ENCODE peak calls at places on chromosomes 13 and 19, in nine cellular contexts. G, C, H, B, F, W, M, T and P are unnamed samples.

GRCh38 chr19:18846862-18847515 is 15.2 kb downstream of the UPF1 start:
- DNase-seq in M (peak), C (peak), T (peak), H (peak), F (peak), G (peak), W (peak), B (peak), P (peak)

GRCh38 chr13:107266657-107267056 is 698.7 kb upstream of the ARGLU1 start:
- DNase-seq in B (no peak), C (no peak), M (no peak), T (no peak), G (no peak), H (no peak), F (no peak), W (no peak), P (peak)

GRCh38 chr19:48636859-48637448 is at the start of gene DBP:
- DNase-seq in H (no peak), C (no peak), G (no peak), T (peak), W (no peak), F (peak), B (no peak), M (peak), P (no peak)

GRCh38 chr13:106373304-106373988 is 162.0 kb downstream of the EFNB2 start:
- DNase-seq in T (no peak), C (no peak), F (no peak), H (no peak), G (no peak), B (no peak), M (no peak), W (no peak), P (no peak)

GRCh38 chr13:40585911-40586471 is 80.5 kb downstream of the FOXO1 start:
- DNase-seq in H (no peak), F (no peak), W (no peak), G (peak), M (no peak), B (no peak), C (no peak), T (no peak), P (no peak)

GRCh38 chr19:30674656-30675055 is 302.5 kb downstream of the ZNF536 start:
- DNase-seq in B (no peak), F (peak), C (no peak), H (no peak), M (no peak), G (no peak), T (peak), W (no peak), P (no peak)

GRCh38 chr13:94236876-94237275 is 242.6 kb downstream of the DCT start:
- DNase-seq in T (no peak), M (no peak), C (no peak), F (no peak), W (no peak), G (peak), H (no peak), B (no peak), P (no peak)

GRCh38 chr13:28611021-28611420 is 47.9 kb upstream of the POMP start:
- DNase-seq in G (no peak), F (no peak), M (no peak), H (peak), C (no peak), B (no peak), T (no peak), W (no peak), P (no peak)

GRCh38 chr19:10290439-10290875 is 705 bp downstream of the ICAM5 start:
- DNase-seq in C (no peak), B (no peak), M (no peak), F (no peak), W (no peak), H (peak), G (no peak), T (peak), P (no peak)

GRCh38 chr19:48518207-48518606 is 6.6 kb upstream of the LMTK3 start:
- DNase-seq in F (no peak), W (no peak), H (no peak), T (no peak), C (no peak), B (no peak), M (no peak), G (no peak), P (no peak)

GRCh38 chr13:39952244-39953233 is 297.1 kb downstream of the COG6 start:
- DNase-seq in B (no peak), H (peak), G (peak), F (no peak), T (no peak), M (no peak), W (no peak), C (no peak), P (no peak)

GRCh38 chr13:107680115-107680514 is 535.2 kb downstream of the LIG4 start:
- DNase-seq in H (peak), F (no peak), B (no peak), G (no peak), W (no peak), C (no peak), T (no peak), M (no peak), P (no peak)

GRCh38 chr13:21671793-21672680 is 1.2 kb downstream of the FGF9 start:
- DNase-seq in B (no peak), C (no peak), W (no peak), F (no peak), M (no peak), T (peak), G (no peak), H (no peak), P (no peak)

GRCh38 chr13:106691251-106691650 is 123.3 kb upstream of the ARGLU1 start:
- DNase-seq in G (no peak), C (no peak), W (no peak), B (no peak), F (no peak), T (no peak), M (no peak), H (no peak), P (no peak)

GRCh38 chr13:30837227-30838159 is 68.6 kb upstream of the MEDAG start:
- DNase-seq in M (no peak), W (no peak), B (no peak), C (no peak), T (peak), H (no peak), F (peak), G (no peak), P (no peak)

GRCh38 chr19:13712767-13713201 is 51.5 kb upstream of the MRI1 start:
- DNase-seq in M (no peak), W (no peak), T (no peak), C (no peak), B (no peak), H (no peak), F (no peak), G (no peak), P (no peak)

GRCh38 chr19:21940684-21941083 is 70.1 kb downstream of the ZNF208 start:
- DNase-seq in F (no peak), C (no peak), W (no peak), B (no peak), T (no peak), G (no peak), H (no peak), M (no peak), P (no peak)

GRCh38 chr13:68323106-68323505 is 1093.0 kb upstream of the PCDH9 start:
- DNase-seq in W (no peak), H (no peak), M (no peak), T (no peak), C (no peak), F (no peak), G (no peak), B (no peak), P (no peak)

GRCh38 chr13:59750860-59751259 is 412.9 kb downstream of the DIAPH3 start:
- DNase-seq in H (peak), M (no peak), B (peak), G (peak), W (peak), F (no peak), T (peak), C (no peak), P (no peak)

GRCh38 chr19:46609511-46610412 is 8.6 kb downstream of the CALM3 start:
- DNase-seq in T (peak), C (no peak), B (no peak), F (peak), M (peak), G (no peak), H (no peak), W (peak), P (no peak)

GRCh38 chr13:111484129-111484925 is 163.9 kb downstream of the TEX29 start:
- DNase-seq in B (no peak), C (no peak), T (no peak), G (no peak), M (no peak), F (peak), W (no peak), H (no peak), P (no peak)

GRCh38 chr19:47658431-47659383 is 49.8 kb downstream of the BICRA start:
- DNase-seq in B (no peak), C (no peak), H (no peak), W (no peak), F (no peak), T (no peak), M (no peak), G (no peak), P (no peak)

GRCh38 chr19:18850560-18851375 is 19.0 kb downstream of the UPF1 start:
- DNase-seq in M (no peak), H (no peak), F (no peak), T (no peak), W (no peak), C (no peak), B (no peak), G (no peak), P (no peak)

GRCh38 chr13:94516456-94516855 is 37.0 kb upstream of the DCT start:
- DNase-seq in F (no peak), H (no peak), C (no peak), M (no peak), G (no peak), T (no peak), W (no peak), B (no peak), P (no peak)

GRCh38 chr19:44600466-44600865 is 12.9 kb upstream of the IGSF23 start:
- DNase-seq in F (no peak), W (no peak), G (no peak), M (no peak), H (peak), C (no peak), B (no peak), T (no peak), P (no peak)

GRCh38 chr19:47682939-47683338 is 30.3 kb upstream of the EHD2 start:
- DNase-seq in M (no peak), W (no peak), B (no peak), C (no peak), F (no peak), H (peak), T (no peak), G (no peak), P (no peak)

GRCh38 chr13:27622102-27622820 is 569 bp downstream of the POLR1D start:
- DNase-seq in T (no peak), B (no peak), W (no peak), H (peak), G (peak), C (no peak), F (peak), M (no peak), P (no peak)

GRCh38 chr13:62997038-62997619 is 1581.5 kb upstream of the PCDH20 start:
- DNase-seq in B (no peak), H (no peak), T (no peak), F (no peak), M (no peak), W (no peak), C (no peak), G (no peak), P (no peak)

GRCh38 chr13:30908416-30908980 is 2.4 kb downstream of the MEDAG start:
- DNase-seq in G (peak), M (no peak), H (peak), F (no peak), W (no peak), C (peak), T (no peak), B (no peak), P (no peak)

DNA sequence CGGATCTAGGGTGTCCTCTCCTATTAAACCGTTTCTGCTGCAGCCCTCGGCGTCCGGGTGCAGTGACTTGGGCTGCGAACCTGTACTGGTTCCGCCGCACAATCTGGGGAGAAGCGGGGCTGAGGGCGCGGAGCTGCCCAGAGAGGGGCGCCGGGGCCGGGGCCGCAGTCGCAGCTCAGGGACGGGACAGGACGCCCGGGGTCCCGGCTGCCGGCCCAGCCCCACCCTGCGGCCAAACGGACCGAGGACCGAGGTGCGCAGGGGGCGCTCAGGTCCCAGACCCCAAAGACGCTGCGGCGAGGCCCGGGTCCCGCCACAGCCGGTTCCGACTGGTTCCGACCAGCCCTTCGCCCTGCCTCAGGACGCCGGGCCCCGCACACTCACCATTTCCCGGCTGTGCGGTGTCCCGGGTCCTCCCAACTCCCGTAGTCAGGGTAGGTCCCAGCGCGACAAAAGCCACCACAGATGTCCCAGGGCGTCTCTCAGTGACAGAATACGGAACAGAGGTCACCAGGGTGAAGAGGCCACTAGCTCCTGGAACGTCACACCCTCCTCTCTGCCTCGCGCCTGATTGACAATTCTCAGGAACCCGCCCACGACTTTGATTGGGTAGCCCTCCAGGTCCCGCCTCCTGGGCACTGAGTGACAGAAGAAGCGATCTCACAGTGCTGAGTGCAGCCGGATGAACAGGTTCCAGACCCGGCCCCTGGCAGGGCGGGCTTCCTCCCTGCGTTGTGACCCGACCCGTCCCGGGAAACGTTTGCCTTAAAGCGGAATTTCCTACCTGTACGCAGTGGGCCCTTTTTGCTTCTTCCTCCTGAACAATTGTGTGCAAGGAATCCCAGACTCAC is at the start of gene ZNF44:
- DNase-seq in F (peak), M (peak), G (peak), T (peak), B (peak), W (peak), H (peak), C (peak), P (peak)
- TF ChIP-seq CTCF in F (no peak), M (no peak), G (no peak), T (no peak), B (no peak), W (no peak), H (no peak), C (no peak), P (no peak)

GRCh38 chr19:2166741-2167738 is 3.3 kb downstream of the DOT1L start:
- DNase-seq in T (peak), W (peak), G (peak), M (peak), F (peak), H (peak), C (peak), B (no peak), P (peak)

GRCh38 chr19:2170219-2170618 is 6.5 kb downstream of the DOT1L start:
- DNase-seq in T (no peak), B (no peak), M (no peak), G (no peak), F (no peak), W (no peak), H (no peak), C (no peak), P (no peak)

GRCh38 chr19:2170987-2171348 is 7.2 kb downstream of the DOT1L start:
- DNase-seq in M (no peak), W (no peak), T (no peak), G (no peak), C (no peak), H (no peak), B (no peak), F (no peak), P (no peak)

GRCh38 chr19:2168619-2169424 is 5.1 kb downstream of the DOT1L start:
- DNase-seq in B (peak), W (peak), M (peak), F (peak), H (peak), G (peak), C (peak), T (peak), P (peak)

DNA sequence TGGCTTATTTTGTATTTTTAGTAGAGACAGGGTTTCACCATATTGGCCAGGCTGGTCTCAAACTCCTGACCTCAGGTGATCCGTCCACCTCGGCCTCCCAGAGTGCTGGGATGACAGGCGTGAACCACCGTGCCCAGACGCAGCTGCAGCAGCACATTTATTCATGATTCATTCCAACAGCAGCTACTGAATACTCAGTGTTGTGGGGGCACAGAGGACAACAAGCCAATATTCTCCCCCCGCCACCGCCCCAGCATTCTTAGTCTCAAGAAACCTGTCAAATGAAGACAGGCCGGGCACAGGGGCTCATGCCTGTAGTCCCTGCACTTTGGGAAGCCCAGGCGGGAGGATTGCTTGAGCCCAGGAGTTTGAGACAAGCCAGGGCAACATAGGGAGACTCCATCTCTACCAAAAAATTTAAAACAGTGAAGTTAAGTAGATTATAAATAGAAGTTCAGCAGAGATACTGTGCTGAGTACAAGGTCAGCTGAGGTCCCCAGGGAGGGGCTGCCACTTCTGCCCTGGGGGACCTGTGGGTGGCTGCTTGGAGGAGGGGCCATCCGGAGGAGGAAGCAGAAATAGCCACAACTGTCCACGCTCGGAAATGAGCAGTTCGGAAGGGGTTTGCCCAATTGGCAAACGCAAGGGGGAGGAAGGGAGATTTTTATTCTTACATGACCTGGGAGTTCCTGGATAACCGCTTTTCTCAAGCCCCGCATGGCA is 4.3 kb downstream of the DOT1L start:
- DNase-seq in G (peak), T (no peak), F (peak), C (peak), W (no peak), B (no peak), M (peak), H (peak), P (no peak)
- H3K4me3 ChIP-seq in G (peak), T (no peak), F (no peak), C (no peak), W (no peak), B (peak), M (peak), H (no peak), P (no peak)

GRCh38 chr19:28634031-28634328 is 579.0 kb downstream of the UQCRFS1 start:
- DNase-seq in B (no peak), F (no peak), T (no peak), H (no peak), M (no peak), G (no peak), C (no peak), W (no peak), P (no peak)
- TF ChIP-seq CTCF in B (no peak), F (no peak), T (peak), H (no peak), M (no peak), G (no peak), C (no peak), W (no peak), P (no peak)

DNA sequence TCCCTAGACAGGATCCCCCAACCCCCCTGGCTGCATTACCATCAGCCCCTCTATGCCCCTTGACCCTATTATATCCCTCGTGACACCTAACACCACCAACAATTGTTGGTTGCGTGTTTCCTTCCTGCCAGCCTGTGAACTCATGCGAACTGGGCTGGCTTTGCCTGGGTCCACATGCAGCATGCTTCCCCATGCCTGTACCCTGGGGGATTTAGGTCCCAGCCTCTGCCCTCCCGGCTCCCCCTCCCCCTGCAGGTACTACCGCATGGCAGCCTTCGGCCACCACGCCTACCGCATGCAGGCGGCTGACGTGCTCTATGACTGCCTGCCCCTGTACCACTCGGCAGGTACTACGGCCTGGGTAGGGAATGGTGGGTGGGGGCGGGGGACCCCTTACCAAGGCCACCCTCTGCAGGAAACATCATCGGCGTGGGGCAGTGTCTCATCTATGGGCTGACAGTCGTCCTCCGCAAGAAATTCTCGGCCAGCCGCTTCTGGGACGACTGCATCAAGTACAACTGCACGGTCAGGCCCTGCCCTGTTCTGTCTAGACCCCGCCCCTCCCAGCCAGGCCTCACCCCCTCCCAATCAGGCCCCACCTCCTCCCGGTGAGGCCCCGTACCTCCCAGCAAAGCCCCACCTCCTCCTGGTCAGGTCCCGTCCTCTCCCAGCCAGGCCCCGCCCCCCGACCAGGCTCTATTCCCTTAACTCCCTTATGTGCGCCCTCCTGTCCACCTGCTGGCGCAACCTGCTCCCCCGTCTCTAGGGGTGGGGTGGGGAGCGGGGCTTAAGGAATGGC is 18.5 kb downstream of the SLC27A1 start:
- DNase-seq in C (peak), H (no peak), B (no peak), M (peak), G (no peak), W (peak), T (peak), F (peak), P (no peak)
- H3K4me3 ChIP-seq in C (no peak), H (no peak), B (no peak), M (peak), G (no peak), W (no peak), T (peak), F (no peak), P (no peak)

GRCh38 chr19:4375620-4376228 is 24.6 kb downstream of the SH3GL1 start:
- DNase-seq in H (peak), T (peak), C (no peak), W (peak), B (peak), G (peak), M (no peak), F (peak), P (no peak)
- TF ChIP-seq CTCF in H (peak), T (peak), C (no peak), W (peak), B (peak), G (peak), M (no peak), F (no peak), P (peak)